ENCODE peak calls at places on chromosomes 16 and 17, in four cellular contexts. One of them, this sample, is unnamed.

GRCh38 chr17:50540485-50541401 is 6.2 kb upstream of the SPATA20 start:
- DNase-seq in NCI-H1930: no peak
- DNase-seq in NCI-H2029: no peak
- DNase-seq in activated T-cell treated with anti-CD3 and anti-CD28 coated beads for 1 hour: no peak
- DNase-seq in this sample: no peak

GRCh38 chr17:57861737-57862409 is 12.0 kb upstream of the MRPS23 start:
- DNase-seq in NCI-H2029: no peak
- DNase-seq in activated T-cell treated with anti-CD3 and anti-CD28 coated beads for 1 hour: no peak
- DNase-seq in NCI-H1930: no peak
- DNase-seq in this sample: no peak

GRCh38 chr17:64063766-64064224 is 43.4 kb upstream of the ICAM2 start:
- DNase-seq in NCI-H2029: no peak
- DNase-seq in NCI-H1930: no peak
- DNase-seq in activated T-cell treated with anti-CD3 and anti-CD28 coated beads for 1 hour: peak; percentile 30
- DNase-seq in this sample: no peak

GRCh38 chr17:64200080-64201042 is 62.7 kb downstream of the TEX2 start:
- DNase-seq in activated T-cell treated with anti-CD3 and anti-CD28 coated beads for 1 hour: no peak
- DNase-seq in NCI-H2029: peak; percentile 33
- DNase-seq in NCI-H1930: no peak
- DNase-seq in this sample: no peak

GRCh38 chr16:11149011-11149616 is 106.9 kb downstream of the SOCS1 start:
- DNase-seq in activated T-cell treated with anti-CD3 and anti-CD28 coated beads for 1 hour: no peak
- DNase-seq in NCI-H1930: no peak
- DNase-seq in NCI-H2029: no peak
- DNase-seq in this sample: no peak

GRCh38 chr16:88999457-89000206 is 22.6 kb upstream of the CBFA2T3 start:
- DNase-seq in NCI-H2029: no peak
- DNase-seq in activated T-cell treated with anti-CD3 and anti-CD28 coated beads for 1 hour: no peak
- DNase-seq in NCI-H1930: no peak
- DNase-seq in this sample: no peak

GRCh38 chr17:43445009-43445589 is 38.7 kb upstream of the DHX8 start:
- DNase-seq in activated T-cell treated with anti-CD3 and anti-CD28 coated beads for 1 hour: no peak
- DNase-seq in NCI-H1930: no peak
- DNase-seq in NCI-H2029: no peak
- DNase-seq in this sample: no peak

GRCh38 chr16:22402191-22402590 is 27.8 kb upstream of the CDR2 start:
- DNase-seq in NCI-H2029: no peak
- DNase-seq in NCI-H1930: no peak
- DNase-seq in activated T-cell treated with anti-CD3 and anti-CD28 coated beads for 1 hour: no peak
- DNase-seq in this sample: no peak

GRCh38 chr16:87648236-87648635 is 45.9 kb downstream of the JPH3 start:
- DNase-seq in NCI-H2029: no peak
- DNase-seq in NCI-H1930: no peak
- DNase-seq in activated T-cell treated with anti-CD3 and anti-CD28 coated beads for 1 hour: no peak
- DNase-seq in this sample: no peak

GRCh38 chr16:593406-593805 is 3.5 kb downstream of the RAB40C start:
- DNase-seq in NCI-H2029: peak; percentile 91
- DNase-seq in NCI-H1930: no peak
- DNase-seq in activated T-cell treated with anti-CD3 and anti-CD28 coated beads for 1 hour: no peak
- DNase-seq in this sample: no peak

GRCh38 chr17:56424543-56425044 is 168.9 kb upstream of the NOG start:
- DNase-seq in NCI-H2029: no peak
- DNase-seq in activated T-cell treated with anti-CD3 and anti-CD28 coated beads for 1 hour: no peak
- DNase-seq in NCI-H1930: no peak
- DNase-seq in this sample: no peak

GRCh38 chr17:81961554-81962498 is 839 bp upstream of the NOTUM start:
- DNase-seq in activated T-cell treated with anti-CD3 and anti-CD28 coated beads for 1 hour: no peak
- DNase-seq in NCI-H1930: no peak
- DNase-seq in NCI-H2029: no peak
- DNase-seq in this sample: no peak

GRCh38 chr16:15952265-15952711 is 2.9 kb downstream of the ABCC1 start:
- DNase-seq in activated T-cell treated with anti-CD3 and anti-CD28 coated beads for 1 hour: no peak
- DNase-seq in NCI-H2029: no peak
- DNase-seq in NCI-H1930: no peak
- DNase-seq in this sample: no peak

GRCh38 chr17:32161029-32161428 is 18.7 kb downstream of the RHOT1 start:
- DNase-seq in NCI-H1930: no peak
- DNase-seq in NCI-H2029: no peak
- DNase-seq in activated T-cell treated with anti-CD3 and anti-CD28 coated beads for 1 hour: no peak
- DNase-seq in this sample: no peak

GRCh38 chr16:63130942-63131341 is 1094.7 kb upstream of the CDH8 start:
- DNase-seq in NCI-H1930: no peak
- DNase-seq in activated T-cell treated with anti-CD3 and anti-CD28 coated beads for 1 hour: no peak
- DNase-seq in NCI-H2029: no peak
- DNase-seq in this sample: no peak

GRCh38 chr16:27221576-27222498 is 18.5 kb downstream of the KDM8 start:
- DNase-seq in NCI-H2029: no peak
- DNase-seq in activated T-cell treated with anti-CD3 and anti-CD28 coated beads for 1 hour: no peak
- DNase-seq in NCI-H1930: no peak
- DNase-seq in this sample: peak; percentile 85